ENCODE peak calls at places on chromosomes 12 and 14, in six cellular contexts. V is mesendoderm, I is NCI-H1694 treated with DMSO at 0.1 percent for 48 hours, W is NCI-H510A treated with DMSO at 0.1 percent for 48 hours, U is ELR, Y is prostate gland. L is an unnamed sample.

GRCh38 chr12:6061661-6062060 is 62.8 kb downstream of the VWF start:
- DNase-seq in V (no peak), I (no peak), W (no peak), U (no peak), Y (no peak), L (no peak)

GRCh38 chr12:29428630-29429029 is 47.7 kb upstream of the ERGIC2 start:
- DNase-seq in V (no peak), I (no peak), W (no peak), U (peak), Y (no peak), L (no peak)

GRCh38 chr12:106333756-106334155 is 23.8 kb upstream of the POLR3B start:
- DNase-seq in V (no peak), I (no peak), W (no peak), U (no peak), Y (no peak), L (no peak)

GRCh38 chr12:92585106-92585775 is 117.5 kb upstream of the PLEKHG7 start:
- DNase-seq in V (no peak), I (no peak), W (no peak), U (no peak), Y (no peak), L (no peak)

GRCh38 chr12:103626498-103626897 is 39.4 kb downstream of the STAB2 start:
- DNase-seq in V (peak), I (peak), W (no peak), U (no peak), Y (peak), L (peak)

GRCh38 chr14:101184104-101184455 is 280.6 kb upstream of the RTL1 start:
- DNase-seq in V (no peak), I (no peak), W (no peak), U (no peak), Y (no peak), L (no peak)

GRCh38 chr14:67557118-67557517 is 24.0 kb downstream of the PLEKHH1 start:
- DNase-seq in V (peak), I (no peak), W (no peak), U (peak), Y (no peak), L (no peak)

GRCh38 chr12:57929092-57929830 is 12.1 kb upstream of the ATP23 start:
- DNase-seq in V (no peak), I (no peak), W (no peak), U (no peak), Y (no peak), L (no peak)

GRCh38 chr12:103771466-103771865 is 69.6 kb downstream of the NT5DC3 start:
- DNase-seq in V (peak), I (no peak), W (peak), U (peak), Y (no peak), L (no peak)

GRCh38 chr14:92425101-92425500 is 88.5 kb upstream of the RIN3 start:
- DNase-seq in V (peak), I (no peak), W (no peak), U (peak), Y (no peak), L (no peak)

GRCh38 chr14:62133776-62134175 is 371.6 kb downstream of the SNAPC1 start:
- DNase-seq in V (no peak), I (peak), W (no peak), U (no peak), Y (no peak), L (no peak)

L was measured in DMS79.